ENCODE peak calls at places on chromosomes 13 and 19, in four cellular contexts. K is SHP77, M is PC-3, X is ecto neural progenitor cell. Z is an unnamed sample.

GRCh38 chr19:41997851-41998229 is 3.8 kb upstream of the ATP1A3 start:
- DNase-seq in K (peak; percentile 89), M (no peak), X (no peak), Z (peak; percentile 89)

GRCh38 chr19:56840452-56841193 is at the start of the genes PEG3 and ZIM2:
- DNase-seq in K (no peak), M (no peak), X (no peak), Z (peak; percentile 82)

GRCh38 chr13:82597737-82598136 is 1284.5 kb downstream of the SLITRK1 start:
- DNase-seq in K (no peak), M (no peak), X (no peak), Z (no peak)

GRCh38 chr13:101140087-101140770 is 276.1 kb downstream of the NALCN start:
- DNase-seq in K (no peak), M (no peak), X (no peak), Z (no peak)

GRCh38 chr19:54207908-54208783 is 7.5 kb downstream of the RPS9 start:
- DNase-seq in K (no peak), M (peak; percentile 35), X (no peak), Z (no peak)

GRCh38 chr13:44470623-44471562 is 97.3 kb downstream of the SERP2 start:
- DNase-seq in K (no peak), M (peak; percentile 50), X (no peak), Z (no peak)

GRCh38 chr19:34145741-34146202 is 26.5 kb upstream of the LSM14A start:
- DNase-seq in K (peak; percentile 28), M (peak; percentile 64), X (peak; percentile 71), Z (peak; percentile 49)

GRCh38 chr13:75760182-75760981 is 124.3 kb downstream of the LMO7 start:
- DNase-seq in K (peak; percentile 78), M (peak; percentile 76), X (no peak), Z (no peak)

GRCh38 chr19:29841559-29842367 is 30.0 kb downstream of the CCNE1 start:
- DNase-seq in K (no peak), M (peak; percentile 44), X (peak; percentile 68), Z (no peak)

GRCh38 chr19:28632357-28633076 is 580.4 kb downstream of the UQCRFS1 start:
- DNase-seq in K (no peak), M (no peak), X (no peak), Z (no peak)

GRCh38 chr19:51690359-51691121 is 2.6 kb upstream of the SPACA6 start:
- DNase-seq in K (peak; percentile 64), M (peak; percentile 68), X (peak; percentile 84), Z (peak; percentile 90)

GRCh38 chr13:24264976-24265375 is 44.4 kb upstream of the C1QTNF9 start:
- DNase-seq in K (no peak), M (no peak), X (no peak), Z (no peak)

GRCh38 chr13:106361621-106362020 is 173.8 kb downstream of the EFNB2 start:
- DNase-seq in K (no peak), M (no peak), X (no peak), Z (no peak)

GRCh38 chr19:46604781-46605355 is 3.7 kb downstream of the CALM3 start:
- DNase-seq in K (no peak), M (no peak), X (no peak), Z (no peak)

GRCh38 chr13:51618626-51619025 is 34.4 kb downstream of the WDFY2 start:
- DNase-seq in K (no peak), M (no peak), X (no peak), Z (no peak)

GRCh38 chr19:1050989-1051788 is 11.3 kb downstream of the ABCA7 start:
- DNase-seq in K (no peak), M (no peak), X (no peak), Z (no peak)

GRCh38 chr19:13099073-13099999 is 3.3 kb downstream of the LYL1 start:
- DNase-seq in K (no peak), M (no peak), X (no peak), Z (peak; percentile 48)

GRCh38 chr19:31127132-31127967 is 221.9 kb downstream of the TSHZ3 start:
- DNase-seq in K (no peak), M (peak; percentile 6), X (no peak), Z (no peak)

GRCh38 chr13:79837741-79838450 is 356.9 kb downstream of the NDFIP2 start:
- DNase-seq in K (no peak), M (peak; percentile 17), X (no peak), Z (no peak)

GRCh38 chr13:39634956-39635355 is 20.5 kb upstream of the COG6 start:
- DNase-seq in K (no peak), M (no peak), X (no peak), Z (no peak)

GRCh38 chr13:113972451-113973217 is 1.2 kb downstream of the C13orf46 start:
- DNase-seq in K (no peak), M (no peak), X (no peak), Z (peak; percentile 8)

GRCh38 chr13:52399708-52400107 is 6.3 kb downstream of the THSD1 start:
- DNase-seq in K (no peak), M (no peak), X (no peak), Z (no peak)

GRCh38 chr19:34507414-34508067 is 26.0 kb downstream of the WTIP start:
- DNase-seq in K (no peak), M (no peak), X (no peak), Z (no peak)

GRCh38 chr13:97192166-97192565 is 30.0 kb upstream of the MBNL2 start:
- DNase-seq in K (no peak), M (no peak), X (no peak), Z (no peak)

GRCh38 chr13:106083620-106084350 is 451.7 kb downstream of the EFNB2 start:
- DNase-seq in K (no peak), M (peak; percentile 72), X (no peak), Z (no peak)

GRCh38 chr13:44884076-44884729 is 105.1 kb downstream of the NUFIP1 start:
- DNase-seq in K (no peak), M (peak; percentile 62), X (no peak), Z (no peak)

GRCh38 chr19:41376241-41376997 is at the start of gene TMEM91:
- DNase-seq in K (no peak), M (no peak), X (peak; percentile 73), Z (peak; percentile 81)

GRCh38 chr19:912181-913079 is 589 bp downstream of the R3HDM4 start:
- DNase-seq in K (no peak), M (no peak), X (no peak), Z (peak; percentile 33)

GRCh38 chr19:58157045-58157728 is 6.6 kb upstream of the ZNF329 start:
- DNase-seq in K (no peak), M (no peak), X (no peak), Z (no peak)

GRCh38 chr19:52138614-52139290 is 986 bp downstream of the ZNF616 start:
- DNase-seq in K (peak; percentile 18), M (peak; percentile 29), X (peak; percentile 63), Z (peak; percentile 74)

GRCh38 chr13:108963846-108964600 is 334.6 kb downstream of the MYO16 start:
- DNase-seq in K (no peak), M (peak; percentile 4), X (no peak), Z (no peak)

Z was measured in glutamatergic neuron.